ENCODE peak calls at places on chromosomes 16 and 17, in ten cellular contexts. R is LHCN-M2; K is activated CD4-positive, alpha-beta T cell treated with anti-CD3 and anti-CD28 coated beads for 48 hours; V is RWPE1; H is A172; C is anterior cingulate cortex; I is posterior vena cava; N is neural crest cell; Q is trophoblast cell; S is CD4-positive, alpha-beta T cell. X is an unnamed sample.

GRCh38 chr17:27455914-27456680 is at the start of gene KSR1:
- DNase-seq in R (peak), K (peak), V (peak), H (peak), C (peak), I (peak), N (peak), Q (peak), S (peak), X (peak)

GRCh38 chr17:42135664-42136653 is 13.4 kb downstream of the HSPB9 start:
- DNase-seq in R (peak), K (no peak), V (peak), H (peak), C (no peak), I (no peak), N (no peak), Q (no peak), S (no peak), X (no peak)

GRCh38 chr17:14299261-14300093 is 1.4 kb upstream of the HS3ST3B1 start:
- DNase-seq in R (no peak), K (peak), V (no peak), H (no peak), C (no peak), I (peak), N (no peak), Q (no peak), S (peak), X (peak)

GRCh38 chr17:39863244-39863917 is 731 bp downstream of the IKZF3 start:
- DNase-seq in R (no peak), K (no peak), V (no peak), H (no peak), C (no peak), I (no peak), N (no peak), Q (no peak), S (no peak), X (no peak)

GRCh38 chr16:27245276-27246231 is 23.0 kb downstream of the NSMCE1 start:
- DNase-seq in R (peak), K (peak), V (peak), H (peak), C (no peak), I (peak), N (no peak), Q (peak), S (no peak), X (no peak)

GRCh38 chr17:9307313-9307998 is 268.2 kb downstream of the STX8 start:
- DNase-seq in R (no peak), K (no peak), V (no peak), H (no peak), C (no peak), I (no peak), N (no peak), Q (no peak), S (no peak), X (no peak)

GRCh38 chr16:24493859-24494258 is 45.5 kb upstream of the RBBP6 start:
- DNase-seq in R (no peak), K (no peak), V (peak), H (peak), C (no peak), I (no peak), N (no peak), Q (peak), S (no peak), X (no peak)

GRCh38 chr17:3558603-3559269 is 1.1 kb upstream of the TRPV3 start:
- DNase-seq in R (peak), K (peak), V (peak), H (peak), C (no peak), I (peak), N (no peak), Q (peak), S (peak), X (peak)

GRCh38 chr16:29158031-29158430 is 173.2 kb downstream of the LAT start:
- DNase-seq in R (no peak), K (no peak), V (no peak), H (no peak), C (no peak), I (no peak), N (no peak), Q (no peak), S (no peak), X (no peak)

GRCh38 chr16:49690778-49691177 is 165.1 kb downstream of the ZNF423 start:
- DNase-seq in R (no peak), K (no peak), V (no peak), H (no peak), C (no peak), I (no peak), N (no peak), Q (no peak), S (no peak), X (no peak)

GRCh38 chr17:327971-328370 is 24.6 kb downstream of the RPH3AL start:
- DNase-seq in R (no peak), K (no peak), V (no peak), H (no peak), C (no peak), I (peak), N (no peak), Q (no peak), S (no peak), X (no peak)

GRCh38 chr16:89150090-89150835 is 21.3 kb upstream of the CDH15 start:
- DNase-seq in R (no peak), K (no peak), V (peak), H (no peak), C (no peak), I (peak), N (no peak), Q (no peak), S (no peak), X (no peak)

GRCh38 chr16:85104821-85105391 is 7.4 kb downstream of the CIBAR2 start:
- DNase-seq in R (peak), K (no peak), V (no peak), H (no peak), C (peak), I (no peak), N (no peak), Q (no peak), S (no peak), X (peak)

GRCh38 chr17:40559016-40559853 is 6.0 kb downstream of the CCR7 start:
- DNase-seq in R (no peak), K (no peak), V (no peak), H (no peak), C (peak), I (peak), N (no peak), Q (no peak), S (no peak), X (no peak)

GRCh38 chr16:83051451-83051850 is 424.7 kb downstream of the CDH13 start:
- DNase-seq in R (no peak), K (no peak), V (no peak), H (no peak), C (no peak), I (no peak), N (no peak), Q (no peak), S (no peak), X (no peak)

GRCh38 chr16:917591-918061 is 53.2 kb downstream of the LMF1 start:
- DNase-seq in R (no peak), K (no peak), V (no peak), H (no peak), C (no peak), I (peak), N (no peak), Q (peak), S (no peak), X (no peak)

GRCh38 chr17:40095944-40096791 is 4.2 kb downstream of the NR1D1 start:
- DNase-seq in R (no peak), K (peak), V (no peak), H (peak), C (no peak), I (no peak), N (no peak), Q (peak), S (peak), X (peak)

GRCh38 chr17:73633736-73634135 is 10.5 kb downstream of the SDK2 start:
- DNase-seq in R (no peak), K (no peak), V (no peak), H (no peak), C (no peak), I (peak), N (no peak), Q (no peak), S (no peak), X (no peak)

GRCh38 chr17:58593121-58593520 is 78.7 kb upstream of the MTMR4 start:
- DNase-seq in R (no peak), K (no peak), V (no peak), H (no peak), C (no peak), I (no peak), N (no peak), Q (no peak), S (no peak), X (no peak)

GRCh38 chr17:83193336-83194188 is 114.2 kb downstream of the METRNL start:
- DNase-seq in R (no peak), K (no peak), V (no peak), H (peak), C (no peak), I (peak), N (no peak), Q (no peak), S (no peak), X (no peak)

GRCh38 chr16:57503366-57503765 is 17.1 kb upstream of the DOK4 start:
- DNase-seq in R (no peak), K (no peak), V (no peak), H (no peak), C (no peak), I (peak), N (no peak), Q (no peak), S (no peak), X (no peak)

GRCh38 chr17:21678451-21679081 is 13.8 kb upstream of the KCNJ18 start:
- DNase-seq in R (no peak), K (peak), V (no peak), H (no peak), C (no peak), I (peak), N (no peak), Q (peak), S (no peak), X (no peak)

GRCh38 chr17:46773676-46774075 is 44.8 kb downstream of the WNT3 start:
- DNase-seq in R (no peak), K (no peak), V (no peak), H (no peak), C (no peak), I (peak), N (no peak), Q (no peak), S (no peak), X (no peak)

GRCh38 chr17:64118452-64118979 is 11.4 kb downstream of the ERN1 start:
- DNase-seq in R (peak), K (no peak), V (no peak), H (no peak), C (no peak), I (no peak), N (no peak), Q (no peak), S (no peak), X (no peak)